ENCODE peak calls at places on chromosomes 2 and 18, in five cellular contexts. Z, N, H, R and T are unnamed samples.

GRCh38 chr18:27413495-27414401 is 228.6 kb upstream of the CHST9 start:
- DNase-seq in Z (no peak), R (no peak), H (peak), N (no peak), T (no peak)

GRCh38 chr2:100632759-100633158 is 70.0 kb downstream of the PDCL3 start:
- DNase-seq in Z (no peak), H (no peak), R (no peak), N (no peak), T (no peak)

GRCh38 chr2:232592687-232593407 is 40.6 kb upstream of the EFHD1 start:
- DNase-seq in R (no peak), Z (no peak), N (no peak), H (no peak), T (no peak)

GRCh38 chr2:205024822-205025518 is 479.7 kb downstream of the PARD3B start:
- DNase-seq in H (no peak), R (peak), Z (peak), N (no peak), T (peak)

GRCh38 chr2:9114457-9114856 is 92.2 kb upstream of the ASAP2 start:
- DNase-seq in R (no peak), N (no peak), Z (no peak), H (no peak), T (no peak)

GRCh38 chr2:38163006-38163405 is 87.1 kb upstream of the CYP1B1 start:
- DNase-seq in H (no peak), R (no peak), Z (no peak), N (no peak), T (no peak)

GRCh38 chr2:61135510-61135909 is 26.5 kb upstream of the C2orf74 start:
- DNase-seq in N (no peak), Z (peak), R (no peak), H (no peak), T (no peak)

GRCh38 chr2:118738524-118739308 is 108.7 kb downstream of the EN1 start:
- DNase-seq in H (no peak), Z (no peak), N (no peak), R (peak), T (no peak)

GRCh38 chr2:127419448-127420038 is 1.3 kb downstream of the PROC start:
- DNase-seq in N (no peak), Z (no peak), H (no peak), R (no peak), T (peak)

GRCh38 chr2:91477731-91478672 is 2786.5 kb downstream of the RPIA start:
- DNase-seq in R (peak), N (no peak), Z (peak), H (peak), T (peak)

DNA sequence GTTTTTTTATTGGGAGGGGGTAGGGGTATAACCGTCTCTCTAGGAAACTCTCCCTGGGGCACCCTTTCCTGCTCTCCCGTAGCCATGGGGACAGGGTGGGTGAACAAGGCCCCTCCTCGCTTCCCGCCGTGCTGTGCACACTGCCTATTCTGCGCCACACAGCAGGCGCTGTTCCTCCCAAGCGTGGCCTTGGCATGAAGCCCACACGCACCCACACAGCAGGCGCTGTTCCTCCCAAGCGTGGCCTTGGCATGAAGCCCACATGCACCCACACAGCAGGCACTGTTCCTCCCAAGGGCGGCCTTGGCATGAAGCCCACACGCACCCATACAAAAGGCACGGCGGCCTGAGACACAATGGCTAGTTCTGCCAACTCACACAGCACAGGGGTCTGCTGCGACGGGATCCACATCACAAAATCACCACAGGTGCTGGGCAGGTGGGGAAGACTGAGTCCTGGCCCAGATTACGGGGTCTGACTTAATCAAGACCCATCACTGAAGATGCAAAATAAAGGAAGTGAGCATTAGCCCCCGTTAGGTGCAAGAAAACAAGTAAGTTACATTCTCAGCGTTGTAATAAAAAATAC is 46.6 kb upstream of the TPO start:
- DNase-seq in H (peak), N (no peak), Z (peak), R (no peak), T (no peak)
- TF ChIP-seq EP300 in H (no peak), N (no peak), Z (no peak), R (no peak), T (no peak)

GRCh38 chr18:48538531-48539405 is at the start of gene CTIF:
- DNase-seq in H (peak), Z (peak), N (peak), R (peak), T (peak)
- TF ChIP-seq EP300 in H (no peak), Z (no peak), N (no peak), R (no peak), T (no peak)

DNA sequence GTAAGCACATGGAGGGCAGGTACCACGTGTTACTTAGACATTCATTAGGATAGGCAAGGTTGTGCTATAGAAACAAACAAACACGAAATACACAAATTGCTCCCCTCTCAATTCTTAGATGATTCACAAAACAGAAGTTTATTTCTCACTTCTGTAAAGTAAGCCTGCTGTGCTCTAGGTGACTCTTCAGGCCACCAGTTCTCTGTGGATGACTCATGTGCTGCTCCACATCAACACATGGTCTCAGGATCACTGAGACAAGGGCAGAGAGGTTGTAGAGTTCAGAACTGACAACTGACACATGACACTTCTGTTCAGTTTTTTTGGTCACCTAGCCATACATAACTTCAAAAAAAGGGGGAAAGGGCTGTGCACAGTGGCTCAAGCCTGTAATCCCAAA is 70.6 kb downstream of the DAW1 start:
- DNase-seq in N (no peak), R (no peak), H (no peak), Z (no peak), T (no peak)
- TF ChIP-seq EP300 in N (no peak), R (no peak), H (no peak), Z (no peak), T (no peak)

GRCh38 chr18:23982154-23983071 is 32.1 kb upstream of the TTC39C start:
- DNase-seq in R (no peak), Z (peak), N (no peak), H (peak), T (no peak)
- TF ChIP-seq EP300 in R (no peak), Z (no peak), N (no peak), H (no peak), T (peak)